ENCODE peak calls at places on chromosomes 1 and 21, in eight cellular contexts. R is choroid plexus epithelial cell, E is Calu3, H is MM.1S, V is dorsolateral prefrontal cortex, I is HCT116, Y is HFF-Myc, T is tibial artery. D is an unnamed sample.

GRCh38 chr1:106249365-106249764 is 807.1 kb upstream of the PRMT6 start:
- DNase-seq in I (no peak), Y (no peak), H (no peak), R (no peak), E (no peak), T (no peak), V (no peak), D (no peak)

GRCh38 chr1:25958475-25958874 is 39.4 kb downstream of the PAFAH2 start:
- DNase-seq in H (no peak), R (peak; percentile 71), Y (peak; percentile 19), T (no peak), E (no peak), V (no peak), I (no peak), D (peak; percentile 72)

GRCh38 chr1:33576821-33577599 is 104.6 kb downstream of the ZSCAN20 start:
- DNase-seq in I (no peak), H (no peak), R (no peak), V (no peak), E (no peak), T (no peak), Y (no peak), D (no peak)

GRCh38 chr1:197799271-197799670 is 24.0 kb upstream of the DENND1B start:
- DNase-seq in H (no peak), V (no peak), Y (no peak), E (no peak), T (no peak), I (no peak), R (peak; percentile 84), D (no peak)

GRCh38 chr1:167720965-167721616 is 691 bp upstream of the MPZL1 start:
- DNase-seq in T (no peak), V (peak; percentile 60), H (peak; percentile 68), I (no peak), Y (peak; percentile 35), E (peak; percentile 52), R (peak; percentile 76), D (peak; percentile 20)

GRCh38 chr21:39120876-39121599 is 62.2 kb downstream of the PSMG1 start:
- DNase-seq in R (no peak), T (no peak), H (no peak), I (no peak), Y (no peak), V (no peak), E (no peak), D (no peak)

GRCh38 chr1:29525941-29526340 is 289.6 kb downstream of the PTPRU start:
- DNase-seq in V (no peak), I (no peak), H (no peak), Y (no peak), E (no peak), R (no peak), T (peak; percentile 21), D (no peak)

GRCh38 chr1:29624320-29624719 is 388.0 kb downstream of the PTPRU start:
- DNase-seq in R (no peak), V (no peak), Y (no peak), I (no peak), T (no peak), E (no peak), H (no peak), D (no peak)

GRCh38 chr1:69671363-69672010 is 103.8 kb downstream of the LRRC7 start:
- DNase-seq in E (no peak), H (no peak), T (no peak), Y (no peak), R (no peak), I (no peak), V (no peak), D (no peak)

GRCh38 chr1:199273837-199274379 is 635.1 kb downstream of the PTPRC start:
- DNase-seq in V (no peak), I (no peak), T (no peak), Y (no peak), E (peak; percentile 33), H (no peak), R (peak; percentile 66), D (no peak)

GRCh38 chr1:11857164-11857853 is 1.4 kb downstream of the NPPB start:
- DNase-seq in T (no peak), H (no peak), E (no peak), V (no peak), Y (no peak), I (no peak), R (no peak), D (no peak)

GRCh38 chr1:81760487-81761097 is 40.1 kb upstream of the ADGRL2 start:
- DNase-seq in R (peak; percentile 67), I (no peak), T (no peak), E (no peak), Y (no peak), H (no peak), V (no peak), D (no peak)

GRCh38 chr1:237139732-237140131 is 97.7 kb downstream of the RYR2 start:
- DNase-seq in V (peak; percentile 70), H (no peak), E (no peak), T (no peak), R (no peak), I (no peak), Y (no peak), D (no peak)

GRCh38 chr1:88145752-88146151 is 538.3 kb upstream of the PKN2 start:
- DNase-seq in T (no peak), V (no peak), H (no peak), R (no peak), I (no peak), E (no peak), Y (no peak), D (no peak)

GRCh38 chr1:197663178-197663953 is 111.9 kb downstream of the DENND1B start:
- DNase-seq in V (no peak), H (no peak), I (no peak), E (peak; percentile 4), T (no peak), Y (no peak), R (peak; percentile 4), D (no peak)

GRCh38 chr1:182061597-182061996 is at the start of gene ZNF648:
- DNase-seq in H (no peak), E (peak; percentile 16), R (no peak), V (no peak), I (no peak), Y (no peak), T (no peak), D (no peak)

GRCh38 chr1:153567621-153568366 is 2.1 kb upstream of the S100A2 start:
- DNase-seq in R (no peak), E (peak; percentile 88), T (no peak), V (no peak), Y (no peak), I (peak; percentile 59), H (no peak), D (no peak)

GRCh38 chr1:15584489-15585363 is at the start of gene AGMAT:
- DNase-seq in I (no peak), E (peak; percentile 61), Y (no peak), H (peak; percentile 73), V (no peak), T (no peak), R (peak; percentile 21), D (no peak)

GRCh38 chr1:15579683-15580047 is 5.2 kb downstream of the AGMAT start:
- DNase-seq in E (no peak), V (no peak), H (peak; percentile 93), Y (no peak), I (no peak), R (no peak), T (no peak), D (no peak)

GRCh38 chr1:15578921-15579682 is 5.7 kb downstream of the AGMAT start:
- DNase-seq in V (peak; percentile 48), R (no peak), T (no peak), H (peak; percentile 38), Y (no peak), I (no peak), E (no peak), D (no peak)

GRCh38 chr1:15577691-15578090 is 7.2 kb downstream of the AGMAT start:
- DNase-seq in I (no peak), E (no peak), T (no peak), H (no peak), V (no peak), Y (no peak), R (no peak), D (no peak)

GRCh38 chr1:15583016-15583706 is 1.7 kb downstream of the AGMAT start:
- DNase-seq in E (no peak), V (no peak), I (no peak), Y (no peak), H (no peak), T (no peak), R (no peak), D (no peak)
- TF ChIP-seq CTCF in E (no peak), V (no peak), I (no peak), Y (no peak), H (no peak), T (no peak), R (no peak), D (no peak)

GRCh38 chr1:6409053-6409452 is 10.7 kb downstream of the HES2 start:
- DNase-seq in T (no peak), R (no peak), E (no peak), Y (no peak), V (no peak), H (no peak), I (no peak), D (no peak)
- TF ChIP-seq CTCF in T (no peak), R (peak; percentile 7), E (no peak), Y (no peak), V (no peak), H (no peak), I (no peak), D (no peak)

DNA sequence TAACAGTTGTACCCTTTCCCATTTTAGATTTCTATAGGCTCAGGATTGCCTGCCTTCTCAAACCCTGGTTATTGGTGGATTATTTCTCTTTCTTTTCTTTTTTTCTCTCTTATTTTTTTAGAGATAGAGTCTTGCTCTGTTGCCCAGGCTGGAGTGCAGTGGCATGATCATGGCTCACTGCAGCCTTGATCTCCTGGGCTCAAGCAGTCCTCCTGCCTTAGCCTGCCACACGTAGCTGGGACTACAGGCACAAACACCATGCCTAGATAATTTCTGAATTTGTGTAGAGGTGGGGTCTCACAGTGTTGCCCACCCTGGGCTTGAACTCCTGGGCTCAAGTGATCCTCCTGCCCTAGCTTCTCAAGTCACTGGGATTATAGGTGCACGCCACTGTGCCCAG is 58.8 kb downstream of the UCK2 start:
- DNase-seq in V (no peak), E (no peak), R (no peak), I (no peak), H (no peak), Y (no peak), T (no peak), D (no peak)
- TF ChIP-seq CTCF in V (no peak), E (no peak), R (no peak), I (no peak), H (no peak), Y (no peak), T (no peak), D (no peak)

DNA sequence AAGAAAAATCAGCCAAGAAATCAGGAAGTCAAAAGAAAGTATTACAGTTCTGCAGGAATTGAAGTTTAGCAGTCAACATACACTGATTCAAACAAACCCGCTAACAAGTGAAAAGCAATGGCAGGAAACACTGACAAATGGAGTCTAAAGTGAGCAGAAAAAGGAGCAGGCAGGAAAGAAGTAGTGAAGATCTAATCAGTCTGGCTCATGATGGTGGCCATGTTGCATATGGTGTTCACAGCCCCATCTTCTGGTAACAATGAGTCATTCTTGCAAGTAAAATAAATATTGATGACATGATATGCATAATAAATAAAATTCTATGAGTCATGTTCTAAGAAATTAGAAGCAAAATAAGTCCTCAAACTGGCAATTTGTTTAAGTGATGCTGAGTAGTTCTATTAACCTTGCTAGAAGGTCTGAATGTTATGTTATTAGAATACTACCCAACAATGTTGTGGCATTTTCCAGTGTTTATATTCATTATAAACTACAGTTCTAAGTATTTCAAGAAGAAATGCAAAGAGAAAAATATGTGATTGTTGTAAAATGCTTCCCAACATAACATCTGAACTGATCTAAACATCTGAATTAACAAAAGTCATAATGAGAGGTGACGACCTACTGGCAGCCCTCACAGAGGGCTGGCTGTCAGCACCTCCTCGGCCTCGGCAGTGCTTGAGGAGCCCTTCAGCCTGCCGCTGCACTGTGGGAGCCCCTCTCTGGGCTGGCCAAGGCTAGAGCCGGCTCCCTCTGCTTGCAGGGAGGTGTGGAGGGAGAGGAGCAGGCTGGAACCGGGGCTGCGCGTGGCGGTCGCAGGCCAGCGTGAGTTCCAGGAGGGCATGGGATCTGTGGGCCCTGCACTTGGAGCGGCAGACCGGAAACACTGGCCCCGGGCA is 5.7 kb upstream of the ACBD6 start:
- DNase-seq in H (no peak), I (no peak), R (peak; percentile 71), E (no peak), V (no peak), T (no peak), Y (peak; percentile 60), D (no peak)
- TF ChIP-seq CTCF in H (peak; percentile 38), I (no peak), R (peak; percentile 27), E (no peak), V (no peak), T (no peak), Y (no peak), D (peak; percentile 14)

D was measured in BJ.